ENCODE peak calls at places on chromosomes 6 and 20, in five cellular contexts. J, R, V, L and G are unnamed samples.

GRCh38 chr20:14597206-14597715 is 259.8 kb upstream of the FLRT3 start:
- DNase-seq in V (no peak), J (no peak), R (no peak), L (peak), G (no peak)

GRCh38 chr6:124119591-124119990 is 315.9 kb downstream of the NKAIN2 start:
- DNase-seq in V (no peak), J (no peak), L (no peak), R (no peak), G (no peak)

GRCh38 chr6:146410851-146411595 is 132.6 kb upstream of the RAB32 start:
- DNase-seq in L (no peak), R (no peak), V (no peak), J (no peak), G (no peak)

GRCh38 chr6:168865-169455 is 123.3 kb upstream of the DUSP22 start:
- DNase-seq in R (no peak), L (peak), J (no peak), V (no peak), G (no peak)

GRCh38 chr6:9745476-9745875 is 669.4 kb downstream of the TFAP2A start:
- DNase-seq in J (no peak), L (no peak), R (no peak), V (no peak), G (no peak)

GRCh38 chr6:44353336-44353735 is 10.9 kb downstream of the SPATS1 start:
- DNase-seq in L (no peak), J (no peak), R (no peak), V (no peak), G (no peak)

GRCh38 chr6:147559016-147559415 is 50.5 kb downstream of the SAMD5 start:
- DNase-seq in J (no peak), V (no peak), L (no peak), R (no peak), G (no peak)

GRCh38 chr6:13427838-13428527 is 59.4 kb downstream of the GFOD1 start:
- DNase-seq in V (no peak), R (no peak), J (no peak), L (no peak), G (peak)

GRCh38 chr20:32731882-32732266 is 11.4 kb downstream of the COMMD7 start:
- DNase-seq in V (no peak), L (peak), R (no peak), J (no peak), G (no peak)

GRCh38 chr20:15658295-15658694 is 915.0 kb downstream of the KIF16B start:
- DNase-seq in L (no peak), V (no peak), R (no peak), J (no peak), G (no peak)

GRCh38 chr6:68651018-68651985 is 16.2 kb downstream of the ADGRB3 start:
- DNase-seq in V (no peak), R (no peak), J (no peak), L (peak), G (no peak)

GRCh38 chr6:39287601-39288000 is 26.6 kb downstream of the KCNK17 start:
- DNase-seq in L (no peak), J (no peak), R (no peak), V (no peak), G (no peak)

GRCh38 chr6:64330694-64331309 is 695.2 kb downstream of the PHF3 start:
- DNase-seq in J (peak), R (peak), L (peak), V (peak), G (no peak)

GRCh38 chr6:85004283-85005010 is 240.0 kb upstream of the TBX18 start:
- DNase-seq in L (peak), J (no peak), R (peak), V (no peak), G (no peak)

GRCh38 chr6:89313006-89313405 is 2.1 kb downstream of the GABRR2 start:
- DNase-seq in L (peak), R (no peak), J (no peak), V (no peak), G (no peak)

GRCh38 chr6:104941694-104942177 is 15.2 kb upstream of the LIN28B start:
- DNase-seq in J (no peak), L (no peak), V (no peak), R (no peak), G (no peak)

GRCh38 chr6:142266060-142266459 is 35.7 kb upstream of the ADGRG6 start:
- DNase-seq in R (no peak), V (no peak), J (no peak), L (no peak), G (no peak)

GRCh38 chr6:113777601-113778000 is 79.5 kb upstream of the MARCKS start:
- DNase-seq in L (no peak), J (no peak), R (no peak), V (no peak), G (no peak)
- H3K27ac ChIP-seq in L (no peak), J (no peak), R (no peak), V (no peak), G (no peak)

GRCh38 chr6:33123181-33123580 is 47.4 kb downstream of the HLA-DPB1 start:
- DNase-seq in V (no peak), J (no peak), L (no peak), R (no peak), G (no peak)
- H3K27ac ChIP-seq in V (no peak), J (no peak), L (no peak), R (no peak), G (no peak)

DNA sequence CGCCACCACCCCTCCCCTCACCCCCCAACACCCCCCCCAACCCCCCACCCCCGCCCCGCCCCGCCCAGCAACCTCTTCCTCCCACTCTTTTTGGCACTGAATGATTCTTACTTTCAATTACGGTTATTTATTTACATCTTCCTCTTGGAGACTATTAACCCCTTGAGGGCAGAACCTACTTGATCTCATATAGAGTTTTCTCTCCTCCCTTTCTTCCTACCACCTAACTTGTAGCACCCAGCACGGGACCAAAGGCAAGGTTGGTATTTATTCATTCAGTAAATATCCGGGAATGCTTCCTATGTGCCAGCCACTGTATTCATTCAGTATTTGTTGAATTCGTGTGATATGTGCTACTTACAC is 1.2 kb upstream of the CNKSR3 start:
- DNase-seq in J (no peak), V (no peak), R (no peak), L (no peak), G (no peak)
- H3K27ac ChIP-seq in J (no peak), V (peak), R (peak), L (no peak), G (peak)

DNA sequence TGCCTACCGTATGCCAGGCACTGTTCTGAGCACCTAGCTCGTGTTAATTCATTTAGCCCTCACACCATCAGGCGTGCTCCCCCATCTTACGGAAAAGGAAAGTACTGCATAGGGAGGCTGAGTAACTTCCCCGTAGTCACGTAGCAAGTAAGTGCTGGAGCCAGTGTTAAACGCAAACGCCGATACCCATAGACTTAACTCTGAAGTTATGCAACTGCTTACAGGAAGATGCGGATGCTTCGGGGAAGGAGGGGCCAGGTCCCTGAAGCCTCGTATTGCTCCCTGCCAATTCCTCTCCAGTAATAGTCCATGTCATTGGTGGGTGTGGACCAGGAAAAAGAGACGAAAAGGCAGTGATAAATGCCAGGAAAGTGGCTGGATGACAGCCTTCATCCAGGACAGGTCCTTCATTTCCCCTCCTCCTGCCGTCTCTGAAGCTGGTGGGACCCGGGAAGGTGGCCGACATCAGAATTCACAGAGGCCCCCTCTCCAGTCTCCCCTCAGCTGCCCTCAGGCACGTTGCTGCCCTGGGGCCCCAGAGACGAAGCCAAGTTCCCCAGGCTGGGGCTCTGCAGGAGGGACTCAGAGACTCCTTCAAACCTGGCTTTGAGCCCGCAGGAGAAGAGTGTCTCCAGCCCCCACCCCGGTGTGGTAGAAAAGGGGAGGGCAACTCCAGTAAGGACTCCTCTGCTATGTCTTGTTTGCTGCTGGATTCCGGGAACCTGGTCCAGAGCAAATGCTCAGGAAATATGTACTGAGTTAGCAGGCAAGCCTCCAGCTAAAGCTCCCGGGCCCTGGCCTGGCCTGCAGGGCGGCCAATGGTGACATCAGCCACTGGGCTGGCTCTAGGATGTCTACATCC is 37.7 kb downstream of the RAB44 start:
- DNase-seq in J (peak), V (peak), L (peak), R (peak), G (peak)
- H3K27ac ChIP-seq in J (peak), V (peak), L (peak), R (peak), G (peak)

GRCh38 chr6:67112120-67112519 is 1405.1 kb upstream of the EYS start:
- DNase-seq in R (no peak), J (no peak), L (peak), V (no peak), G (no peak)
- H3K27ac ChIP-seq in R (no peak), J (no peak), L (no peak), V (no peak), G (no peak)

DNA sequence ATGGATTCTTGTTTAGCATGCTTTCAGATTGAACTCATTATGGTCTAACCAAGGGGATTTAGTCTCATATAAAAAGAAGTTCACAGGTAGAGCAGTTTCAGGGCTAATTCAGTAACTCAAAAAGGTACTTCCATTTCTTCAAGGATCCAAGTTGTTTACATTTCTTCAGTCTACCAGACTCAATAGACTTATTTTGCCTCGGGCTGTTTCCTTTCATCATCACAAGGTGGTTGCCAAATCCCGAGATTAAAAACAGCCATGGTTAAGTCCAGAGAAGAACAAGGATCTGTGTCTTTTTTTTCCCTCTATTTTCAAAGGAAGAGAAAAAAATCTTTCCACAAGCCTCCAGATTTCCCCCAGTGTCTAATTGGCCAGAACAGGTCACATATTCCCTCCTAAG is 69.8 kb upstream of the SNX9 start:
- DNase-seq in L (no peak), R (no peak), J (no peak), V (no peak), G (no peak)
- H3K27ac ChIP-seq in L (no peak), R (no peak), J (no peak), V (no peak), G (no peak)

GRCh38 chr6:80163754-80164187 is 57.3 kb downstream of the BCKDHB start:
- DNase-seq in R (no peak), J (no peak), L (peak), V (no peak), G (no peak)
- H3K27ac ChIP-seq in R (no peak), J (no peak), L (no peak), V (peak), G (no peak)

GRCh38 chr6:11053307-11053706 is 9.2 kb upstream of the ELOVL2 start:
- DNase-seq in L (no peak), R (no peak), J (no peak), V (no peak), G (no peak)

GRCh38 chr6:11058406-11058805 is 14.3 kb upstream of the ELOVL2 start:
- DNase-seq in V (no peak), L (no peak), R (no peak), J (no peak), G (no peak)

GRCh38 chr6:11055127-11055627 is 11.1 kb upstream of the ELOVL2 start:
- DNase-seq in L (peak), J (no peak), R (no peak), V (no peak), G (no peak)

GRCh38 chr6:11056871-11057270 is 12.8 kb upstream of the ELOVL2 start:
- DNase-seq in J (no peak), R (no peak), L (no peak), V (no peak), G (no peak)

DNA sequence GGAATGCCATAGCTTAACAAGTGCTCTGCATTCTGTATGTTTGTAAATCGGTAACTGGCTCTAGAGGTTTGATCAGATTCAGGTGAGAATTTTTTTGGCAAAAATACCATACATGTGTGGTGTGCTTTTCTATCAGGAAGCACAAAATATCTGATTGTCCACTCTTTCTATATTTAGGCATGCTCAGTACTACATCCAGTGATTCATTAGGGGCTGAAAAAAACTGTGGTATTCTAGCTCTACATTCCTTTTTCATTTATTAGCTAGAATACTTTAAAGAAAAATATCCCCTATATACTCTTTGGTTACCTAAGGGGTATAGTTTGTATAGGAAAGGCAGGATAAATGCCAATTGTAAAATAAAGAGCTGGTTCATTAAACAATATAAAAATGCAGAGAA is 10.6 kb upstream of the ELOVL2 start:
- DNase-seq in V (no peak), R (no peak), L (no peak), J (no peak), G (no peak)
- H3K27ac ChIP-seq in V (no peak), R (no peak), L (no peak), J (no peak), G (no peak)

GRCh38 chr6:34546551-34547321 is 9.4 kb downstream of the SPDEF start:
- DNase-seq in R (peak), L (no peak), V (peak), J (peak), G (no peak)

GRCh38 chr6:34549056-34549803 is 6.9 kb downstream of the SPDEF start:
- DNase-seq in J (no peak), V (no peak), R (no peak), L (no peak), G (no peak)

GRCh38 chr6:34549804-34550202 is 6.3 kb downstream of the SPDEF start:
- DNase-seq in J (no peak), V (no peak), R (no peak), L (no peak), G (no peak)

GRCh38 chr6:34544776-34545471 is 11.2 kb downstream of the SPDEF start:
- DNase-seq in V (no peak), L (no peak), R (no peak), J (no peak), G (no peak)

DNA sequence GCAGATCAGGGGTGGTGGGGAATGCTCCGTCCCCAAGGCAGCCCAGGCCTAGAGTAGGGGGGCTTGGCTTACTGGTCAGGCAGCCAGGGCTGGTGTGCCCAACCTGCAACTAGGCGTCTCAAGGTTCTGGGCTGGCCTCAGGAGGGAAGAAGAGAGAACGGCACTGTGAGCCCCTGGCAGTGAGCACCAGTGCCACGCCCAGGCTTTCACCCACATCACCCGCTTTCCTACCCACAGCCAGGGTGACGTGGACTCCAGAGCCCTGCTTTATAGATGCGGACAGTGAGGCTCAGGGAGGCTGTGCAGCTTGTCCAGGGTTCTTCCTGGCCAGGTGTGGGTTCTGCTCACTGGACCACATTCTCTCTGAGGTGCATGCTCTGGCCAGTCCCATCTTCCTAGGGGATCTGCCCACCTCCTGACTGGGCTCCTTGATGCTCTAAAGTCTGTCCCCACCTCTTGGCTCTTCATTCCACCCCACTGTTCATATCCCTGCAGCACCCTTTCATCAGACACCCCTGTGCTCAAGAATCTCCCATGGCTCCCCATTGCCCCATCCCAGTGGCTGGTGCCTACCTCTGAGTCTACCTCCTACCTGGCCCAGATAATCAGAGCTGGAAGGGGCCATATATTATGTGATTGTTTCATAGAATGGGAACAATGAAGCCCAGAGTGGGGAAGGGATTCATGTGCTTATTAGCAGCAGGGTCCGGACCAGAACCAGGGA is 8.0 kb downstream of the SPDEF start:
- DNase-seq in L (no peak), J (no peak), V (no peak), R (no peak), G (no peak)
- H3K27ac ChIP-seq in L (no peak), J (no peak), V (no peak), R (no peak), G (no peak)